ENCODE peak calls at places on chromosomes 2 and 18, in eight cellular contexts. D is IMR-90, K is fibroblast of lung, M is K562, A is astrocyte, X is GM23248, I is colonic mucosa, Z is neural progenitor cell. C is an unnamed sample.

GRCh38 chr2:131493199-131494018 is 1.2 kb upstream of the MZT2A start:
- DNase-seq in A (no peak), D (no peak), M (no peak), Z (no peak), K (peak), X (peak), I (peak), C (no peak)

GRCh38 chr2:64637931-64638330 is 15.8 kb downstream of the SERTAD2 start:
- DNase-seq in X (peak), A (no peak), K (no peak), I (no peak), M (no peak), Z (no peak), D (peak), C (no peak)

GRCh38 chr2:195929531-195929930 is 139.1 kb downstream of the DNAH7 start:
- DNase-seq in A (no peak), I (no peak), X (no peak), K (no peak), D (no peak), Z (no peak), M (no peak), C (no peak)

GRCh38 chr2:13114391-13114790 is 397.7 kb downstream of the TRIB2 start:
- DNase-seq in M (no peak), X (peak), D (peak), K (peak), Z (no peak), I (no peak), A (peak), C (no peak)

GRCh38 chr2:215476424-215476823 is 40.6 kb upstream of the FN1 start:
- DNase-seq in D (peak), K (peak), A (no peak), Z (no peak), I (no peak), X (peak), M (no peak), C (no peak)

GRCh38 chr2:113257511-113258264 is 21.0 kb downstream of the PAX8 start:
- DNase-seq in X (no peak), M (no peak), I (no peak), A (no peak), Z (no peak), D (peak), K (no peak), C (no peak)

GRCh38 chr18:49510393-49511115 is 23.5 kb upstream of the C18orf32 start:
- DNase-seq in D (peak), I (peak), K (peak), A (no peak), X (peak), Z (peak), M (peak), C (no peak)

GRCh38 chr2:172986040-172986439 is 89.6 kb upstream of the MAP3K20 start:
- DNase-seq in M (no peak), D (peak), A (no peak), X (peak), K (peak), I (no peak), Z (no peak), C (no peak)

GRCh38 chr18:596288-596881 is 403 bp upstream of the CLUL1 start:
- DNase-seq in A (no peak), X (peak), M (peak), I (peak), Z (peak), D (no peak), K (peak), C (peak)

GRCh38 chr2:128384446-128384845 is 65.8 kb upstream of the HS6ST1 start:
- DNase-seq in K (no peak), Z (no peak), D (no peak), A (no peak), M (no peak), I (no peak), X (no peak), C (no peak)

GRCh38 chr2:128388414-128389032 is 69.9 kb upstream of the HS6ST1 start:
- DNase-seq in A (no peak), Z (no peak), X (peak), D (peak), M (no peak), I (no peak), K (no peak), C (no peak)

GRCh38 chr2:128386066-128386465 is 67.4 kb upstream of the HS6ST1 start:
- DNase-seq in Z (no peak), M (no peak), A (no peak), K (no peak), X (no peak), D (no peak), I (no peak), C (no peak)

GRCh38 chr2:128385365-128385764 is 66.7 kb upstream of the HS6ST1 start:
- DNase-seq in I (no peak), K (no peak), D (no peak), Z (no peak), A (no peak), X (no peak), M (no peak), C (no peak)

GRCh38 chr2:128384956-128385355 is 66.3 kb upstream of the HS6ST1 start:
- DNase-seq in Z (no peak), D (no peak), A (no peak), I (no peak), M (no peak), X (no peak), K (no peak), C (no peak)
- H3K9ac ChIP-seq in Z (no peak), D (no peak), A (no peak), I (no peak), M (no peak), X (no peak), K (no peak), C (no peak)

GRCh38 chr18:10149768-10150556 is 236.1 kb downstream of the VAPA start:
- DNase-seq in K (no peak), I (peak), D (no peak), A (no peak), X (no peak), M (no peak), Z (no peak), C (no peak)
- H3K9ac ChIP-seq in K (no peak), I (no peak), D (no peak), A (no peak), X (no peak), M (no peak), Z (no peak), C (no peak)

DNA sequence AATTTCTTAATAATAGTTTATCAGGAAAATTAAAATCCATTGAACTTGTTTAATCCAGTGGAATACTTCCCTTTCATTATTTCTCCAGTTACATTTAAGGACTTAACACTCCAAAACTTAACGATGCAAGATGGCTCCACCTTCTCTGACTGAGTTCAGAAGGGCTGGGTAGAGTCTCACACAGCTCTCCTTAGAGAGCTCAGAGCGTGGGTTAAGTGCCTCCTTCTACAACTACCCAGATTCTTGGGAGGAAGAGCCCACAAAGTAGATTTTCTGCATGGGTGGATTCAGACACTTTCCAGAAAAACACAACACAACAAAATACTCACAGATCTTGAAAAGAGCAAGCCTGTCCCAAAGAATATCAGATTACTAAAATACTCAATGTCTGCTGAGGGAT is 130.6 kb downstream of the THADA start:
- DNase-seq in D (no peak), K (no peak), X (no peak), A (no peak), Z (no peak), I (no peak), M (no peak), C (no peak)
- H3K9ac ChIP-seq in D (no peak), K (no peak), X (no peak), A (no peak), Z (no peak), I (no peak), M (no peak), C (no peak)

GRCh38 chr18:73669299-73669698 is 478.3 kb downstream of the FBXO15 start:
- DNase-seq in K (peak), Z (peak), I (no peak), D (peak), A (peak), X (no peak), M (no peak), C (no peak)
- H3K9ac ChIP-seq in K (no peak), Z (no peak), I (no peak), D (no peak), A (no peak), X (no peak), M (no peak), C (no peak)

GRCh38 chr2:48713647-48714046 is 41.9 kb downstream of the LHCGR start:
- DNase-seq in A (no peak), D (peak), Z (no peak), M (no peak), K (no peak), I (no peak), X (no peak), C (no peak)

GRCh38 chr2:48715042-48715899 is 40.3 kb downstream of the LHCGR start:
- DNase-seq in A (peak), I (peak), D (peak), M (no peak), Z (no peak), K (peak), X (peak), C (no peak)

GRCh38 chr2:48717826-48718225 is 37.7 kb downstream of the LHCGR start:
- DNase-seq in X (peak), A (no peak), Z (no peak), M (no peak), D (no peak), I (no peak), K (no peak), C (no peak)

GRCh38 chr2:48714240-48714639 is 41.3 kb downstream of the LHCGR start:
- DNase-seq in D (peak), X (peak), I (no peak), Z (no peak), A (peak), K (peak), M (no peak), C (no peak)

DNA sequence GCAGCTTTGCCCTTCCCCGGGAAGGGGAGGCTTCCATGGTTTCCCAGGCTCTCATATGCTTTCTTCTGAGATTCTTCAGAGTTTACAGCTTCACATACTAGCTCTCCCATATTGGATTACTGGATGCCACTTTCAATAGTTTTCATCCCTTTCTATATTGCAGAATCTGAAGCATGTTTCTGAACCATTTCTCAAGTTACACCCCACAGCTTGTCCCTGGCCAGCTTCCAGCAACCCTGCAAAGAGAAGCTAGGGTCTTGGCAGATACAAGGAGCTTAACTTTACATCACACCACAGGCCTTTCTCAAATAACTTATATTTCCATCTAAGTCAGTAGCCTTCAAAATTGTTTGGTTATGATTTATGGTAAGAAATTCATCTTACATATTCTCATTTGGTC is 39.6 kb downstream of the LHCGR start:
- DNase-seq in Z (no peak), M (no peak), I (no peak), X (no peak), A (no peak), D (peak), K (peak), C (no peak)
- H3K9ac ChIP-seq in Z (no peak), M (no peak), I (no peak), X (no peak), A (no peak), D (peak), K (no peak), C (no peak)

C was measured in NT2/D1.